ENCODE peak calls at places on chromosomes 2 and 18, in four cellular contexts. One of them, this sample, is unnamed.

GRCh38 chr2:29841386-29842004 is 79.9 kb downstream of the ALK start:
- DNase-seq in neuronal stem cell: peak; percentile 35
- DNase-seq in H1: peak; percentile 25
- DNase-seq in IMR-90: peak; percentile 22
- DNase-seq in this sample: peak; percentile 46

GRCh38 chr2:47207614-47208013 is 52.5 kb upstream of the STPG4 start:
- DNase-seq in neuronal stem cell: no peak
- DNase-seq in H1: no peak
- DNase-seq in IMR-90: no peak
- DNase-seq in this sample: no peak

GRCh38 chr18:64380117-64380516 is 231.2 kb upstream of the LINC00305 start:
- DNase-seq in neuronal stem cell: no peak
- DNase-seq in H1: no peak
- DNase-seq in IMR-90: no peak
- DNase-seq in this sample: no peak

GRCh38 chr2:111062417-111062816 is 58.3 kb upstream of the BCL2L11 start:
- DNase-seq in neuronal stem cell: no peak
- DNase-seq in H1: no peak
- DNase-seq in IMR-90: no peak
- DNase-seq in this sample: no peak

GRCh38 chr2:232629201-232629475 is 4.3 kb upstream of the EFHD1 start:
- DNase-seq in neuronal stem cell: no peak
- DNase-seq in H1: no peak
- DNase-seq in IMR-90: no peak
- DNase-seq in this sample: no peak

GRCh38 chr2:128499367-128500135 is 180.9 kb upstream of the HS6ST1 start:
- DNase-seq in neuronal stem cell: no peak
- DNase-seq in H1: no peak
- DNase-seq in IMR-90: no peak
- DNase-seq in this sample: peak; percentile 22

GRCh38 chr2:190909680-190910079 is 29.1 kb downstream of the GLS start:
- DNase-seq in neuronal stem cell: no peak
- DNase-seq in H1: no peak
- DNase-seq in IMR-90: no peak
- DNase-seq in this sample: no peak

GRCh38 chr18:59769105-59769865 is 72.1 kb upstream of the CCBE1 start:
- DNase-seq in neuronal stem cell: no peak
- DNase-seq in H1: no peak
- DNase-seq in IMR-90: peak; percentile 36
- DNase-seq in this sample: no peak

GRCh38 chr2:226720948-226721347 is 78.7 kb downstream of the IRS1 start:
- DNase-seq in neuronal stem cell: no peak
- DNase-seq in H1: no peak
- DNase-seq in IMR-90: no peak
- DNase-seq in this sample: no peak

GRCh38 chr2:215612770-215613169 is 176.9 kb upstream of the FN1 start:
- DNase-seq in neuronal stem cell: no peak
- DNase-seq in H1: no peak
- DNase-seq in IMR-90: peak; percentile 91
- DNase-seq in this sample: no peak

GRCh38 chr2:183614797-183615429 is 490.7 kb downstream of the NUP35 start:
- DNase-seq in neuronal stem cell: no peak
- DNase-seq in H1: no peak
- DNase-seq in IMR-90: no peak
- DNase-seq in this sample: no peak

GRCh38 chr2:2875831-2876230 is 501.8 kb downstream of the EIPR1 start:
- DNase-seq in neuronal stem cell: no peak
- DNase-seq in H1: no peak
- DNase-seq in IMR-90: no peak
- DNase-seq in this sample: no peak

GRCh38 chr2:237297421-237298155 is 116.4 kb downstream of the COL6A3 start:
- DNase-seq in neuronal stem cell: no peak
- DNase-seq in H1: no peak
- DNase-seq in IMR-90: peak; percentile 26
- DNase-seq in this sample: no peak
- H3K18ac ChIP-seq in neuronal stem cell: no peak overlapping the region
- H3K18ac ChIP-seq in H1: no peak overlapping the region
- H3K18ac ChIP-seq in IMR-90: peak overlapping the region; percentile 97
- H3K18ac ChIP-seq in this sample: no peak overlapping the region

GRCh38 chr2:65220432-65221131 is 7.0 kb upstream of the ACTR2 start:
- DNase-seq in neuronal stem cell: no peak
- DNase-seq in H1: no peak
- DNase-seq in IMR-90: peak; percentile 31
- DNase-seq in this sample: no peak
- H2AFZ ChIP-seq in neuronal stem cell: no peak overlapping the region
- H2AFZ ChIP-seq in H1: no peak overlapping the region
- H2AFZ ChIP-seq in IMR-90: no peak overlapping the region
- H2AFZ ChIP-seq in this sample: no peak overlapping the region

GRCh38 chr2:181944914-181945291 is 40.8 kb upstream of the PPP1R1C start:
- DNase-seq in neuronal stem cell: no peak
- DNase-seq in H1: no peak
- DNase-seq in IMR-90: no peak
- DNase-seq in this sample: no peak

GRCh38 chr2:181944164-181944913 is 41.3 kb upstream of the PPP1R1C start:
- DNase-seq in neuronal stem cell: no peak
- DNase-seq in H1: no peak
- DNase-seq in IMR-90: no peak
- DNase-seq in this sample: no peak

GRCh38 chr2:181946444-181947127 is 39.1 kb upstream of the PPP1R1C start:
- DNase-seq in neuronal stem cell: no peak
- DNase-seq in H1: no peak
- DNase-seq in IMR-90: no peak
- DNase-seq in this sample: no peak

GRCh38 chr2:181947273-181947672 is 38.4 kb upstream of the PPP1R1C start:
- DNase-seq in neuronal stem cell: no peak
- DNase-seq in H1: no peak
- DNase-seq in IMR-90: no peak
- DNase-seq in this sample: no peak

GRCh38 chr2:181943411-181944124 is 42.1 kb upstream of the PPP1R1C start:
- DNase-seq in neuronal stem cell: no peak
- DNase-seq in H1: no peak
- DNase-seq in IMR-90: no peak
- DNase-seq in this sample: no peak
- H4K8ac ChIP-seq in neuronal stem cell: no peak overlapping the region
- H4K8ac ChIP-seq in H1: no peak overlapping the region
- H4K8ac ChIP-seq in IMR-90: no peak overlapping the region
- H4K8ac ChIP-seq in this sample: no peak overlapping the region

DNA sequence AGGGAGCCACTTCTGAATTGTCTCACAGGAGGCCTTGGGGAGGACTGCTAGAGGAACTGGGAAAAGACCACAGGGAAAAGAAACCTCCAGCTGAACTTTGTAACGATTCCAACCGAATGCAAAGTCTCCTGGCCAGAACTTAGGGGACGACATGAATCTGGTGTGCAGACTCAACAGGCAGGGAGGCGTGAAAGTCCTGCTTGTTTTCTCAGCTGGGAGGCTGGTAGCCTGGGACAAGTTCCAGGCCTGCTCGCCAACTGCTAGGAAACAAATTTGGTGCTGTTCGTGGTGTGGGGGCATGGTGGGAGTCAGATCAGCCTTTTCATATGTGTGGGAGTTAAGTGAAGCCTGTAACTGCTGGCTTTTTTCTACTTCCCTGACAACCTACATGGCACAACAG is 644.6 kb upstream of the CNTNAP5 start:
- DNase-seq in neuronal stem cell: no peak
- DNase-seq in H1: no peak
- DNase-seq in IMR-90: no peak
- DNase-seq in this sample: no peak
- H3K18ac ChIP-seq in neuronal stem cell: no peak overlapping the region
- H3K18ac ChIP-seq in H1: no peak overlapping the region
- H3K18ac ChIP-seq in IMR-90: no peak overlapping the region
- H3K18ac ChIP-seq in this sample: no peak overlapping the region

This sample was measured in H9.